ENCODE peak calls at places on chromosomes 5 and 9, in five cellular contexts. One of them, this sample, is unnamed.

GRCh38 chr5:173973614-173973969 is 15.4 kb upstream of the C5orf47 start:
- DNase-seq in lung: no peak
- DNase-seq in IMR-90: no peak
- DNase-seq in psoas muscle: no peak
- DNase-seq in astrocyte of the spinal cord: no peak
- DNase-seq in this sample: no peak

GRCh38 chr5:21895766-21896165 is 957.4 kb downstream of the CDH12 start:
- DNase-seq in IMR-90: no peak
- DNase-seq in lung: no peak
- DNase-seq in astrocyte of the spinal cord: no peak
- DNase-seq in psoas muscle: no peak
- DNase-seq in this sample: no peak

GRCh38 chr9:113310538-113310937 is 7.4 kb upstream of the RNF183 start:
- DNase-seq in astrocyte of the spinal cord: no peak
- DNase-seq in IMR-90: no peak
- DNase-seq in lung: no peak
- DNase-seq in psoas muscle: no peak
- DNase-seq in this sample: no peak

GRCh38 chr9:137969008-137969407 is 91.4 kb downstream of the CACNA1B start:
- DNase-seq in IMR-90: no peak
- DNase-seq in psoas muscle: no peak
- DNase-seq in astrocyte of the spinal cord: no peak
- DNase-seq in lung: no peak
- DNase-seq in this sample: no peak

GRCh38 chr9:2809692-2810423 is 34.0 kb downstream of the PUM3 start:
- DNase-seq in psoas muscle: no peak
- DNase-seq in IMR-90: peak; percentile 99
- DNase-seq in astrocyte of the spinal cord: peak; percentile 88
- DNase-seq in lung: no peak
- DNase-seq in this sample: peak; percentile 43

GRCh38 chr9:130232899-130233586 is 32.5 kb upstream of the HMCN2 start:
- DNase-seq in lung: no peak
- DNase-seq in astrocyte of the spinal cord: no peak
- DNase-seq in IMR-90: no peak
- DNase-seq in psoas muscle: no peak
- DNase-seq in this sample: peak; percentile 56

GRCh38 chr9:131518553-131518952 is 12.5 kb downstream of the UCK1 start:
- DNase-seq in psoas muscle: no peak
- DNase-seq in lung: no peak
- DNase-seq in IMR-90: no peak
- DNase-seq in astrocyte of the spinal cord: no peak
- DNase-seq in this sample: no peak

GRCh38 chr5:124741711-124742496 is 4.5 kb downstream of the ZNF608 start:
- DNase-seq in psoas muscle: no peak
- DNase-seq in lung: no peak
- DNase-seq in IMR-90: peak; percentile 83
- DNase-seq in astrocyte of the spinal cord: peak; percentile 94
- DNase-seq in this sample: no peak

GRCh38 chr5:140295414-140295813 is 7.5 kb downstream of the PFDN1 start:
- DNase-seq in lung: peak; percentile 77
- DNase-seq in psoas muscle: no peak
- DNase-seq in astrocyte of the spinal cord: peak; percentile 96
- DNase-seq in IMR-90: peak; percentile 99
- DNase-seq in this sample: peak; percentile 45

GRCh38 chr5:96657068-96657467 is 5.1 kb upstream of the CAST start:
- DNase-seq in astrocyte of the spinal cord: peak; percentile 96
- DNase-seq in psoas muscle: peak; percentile 16
- DNase-seq in IMR-90: peak; percentile 94
- DNase-seq in lung: no peak
- DNase-seq in this sample: no peak

GRCh38 chr9:6598249-6598725 is 47.2 kb downstream of the GLDC start:
- DNase-seq in IMR-90: peak; percentile 29
- DNase-seq in lung: no peak
- DNase-seq in psoas muscle: no peak
- DNase-seq in astrocyte of the spinal cord: no peak
- DNase-seq in this sample: no peak

GRCh38 chr5:173572431-173573125 is 43.9 kb downstream of the BOD1 start:
- DNase-seq in astrocyte of the spinal cord: no peak
- DNase-seq in IMR-90: no peak
- DNase-seq in lung: no peak
- DNase-seq in psoas muscle: no peak
- DNase-seq in this sample: no peak

GRCh38 chr5:64895748-64896147 is 127.0 kb downstream of the CWC27 start:
- DNase-seq in psoas muscle: no peak
- DNase-seq in lung: no peak
- DNase-seq in IMR-90: no peak
- DNase-seq in astrocyte of the spinal cord: no peak
- DNase-seq in this sample: no peak

GRCh38 chr9:84261082-84261746 is 79.3 kb downstream of the SLC28A3 start:
- DNase-seq in IMR-90: peak; percentile 75
- DNase-seq in astrocyte of the spinal cord: peak; percentile 78
- DNase-seq in psoas muscle: peak; percentile 81
- DNase-seq in lung: peak; percentile 81
- DNase-seq in this sample: peak; percentile 78

GRCh38 chr5:55146543-55147151 is 13.3 kb upstream of the GPX8 start:
- DNase-seq in astrocyte of the spinal cord: peak; percentile 85
- DNase-seq in lung: peak; percentile 84
- DNase-seq in psoas muscle: peak; percentile 64
- DNase-seq in IMR-90: peak; percentile 82
- DNase-seq in this sample: peak; percentile 36

GRCh38 chr5:106376522-106376921 is 1294.2 kb downstream of the EFNA5 start:
- DNase-seq in lung: no peak
- DNase-seq in psoas muscle: no peak
- DNase-seq in IMR-90: peak; percentile 12
- DNase-seq in astrocyte of the spinal cord: peak; percentile 70
- DNase-seq in this sample: no peak

GRCh38 chr9:103552712-103553111 is 541.4 kb upstream of the SMC2 start:
- DNase-seq in astrocyte of the spinal cord: no peak
- DNase-seq in lung: no peak
- DNase-seq in IMR-90: no peak
- DNase-seq in psoas muscle: no peak
- DNase-seq in this sample: no peak
- H3K4me3 ChIP-seq in astrocyte of the spinal cord: no peak overlapping the region
- H3K4me3 ChIP-seq in lung: no peak overlapping the region
- H3K4me3 ChIP-seq in IMR-90: no peak overlapping the region
- H3K4me3 ChIP-seq in psoas muscle: no peak overlapping the region
- H3K4me3 ChIP-seq in this sample: no peak overlapping the region

GRCh38 chr9:128556276-128556675 is 3.9 kb downstream of the SPTAN1 start:
- DNase-seq in IMR-90: no peak
- DNase-seq in astrocyte of the spinal cord: no peak
- DNase-seq in psoas muscle: no peak
- DNase-seq in lung: no peak
- DNase-seq in this sample: no peak

GRCh38 chr9:128552744-128553221 is 396 bp downstream of the SPTAN1 start:
- DNase-seq in lung: peak; percentile 54
- DNase-seq in IMR-90: no peak
- DNase-seq in astrocyte of the spinal cord: peak; percentile 30
- DNase-seq in psoas muscle: peak; percentile 56
- DNase-seq in this sample: peak; percentile 79

GRCh38 chr9:128553695-128554094 is 1.3 kb downstream of the SPTAN1 start:
- DNase-seq in lung: no peak
- DNase-seq in IMR-90: peak; percentile 86
- DNase-seq in psoas muscle: no peak
- DNase-seq in astrocyte of the spinal cord: peak; percentile 66
- DNase-seq in this sample: no peak

GRCh38 chr9:128555180-128555721 is 2.9 kb downstream of the SPTAN1 start:
- DNase-seq in lung: peak; percentile 39
- DNase-seq in astrocyte of the spinal cord: peak; percentile 59
- DNase-seq in IMR-90: peak; percentile 79
- DNase-seq in psoas muscle: no peak
- DNase-seq in this sample: no peak

GRCh38 chr9:128554155-128554862 is 1.9 kb downstream of the SPTAN1 start:
- DNase-seq in lung: peak; percentile 68
- DNase-seq in IMR-90: peak; percentile 93
- DNase-seq in astrocyte of the spinal cord: peak; percentile 85
- DNase-seq in psoas muscle: peak; percentile 56
- DNase-seq in this sample: peak; percentile 67
- TF ChIP-seq CTCF in lung: no peak
- TF ChIP-seq CTCF in IMR-90: peak; percentile 12
- TF ChIP-seq CTCF in astrocyte of the spinal cord: peak; percentile 13
- TF ChIP-seq CTCF in psoas muscle: no peak
- TF ChIP-seq CTCF in this sample: no peak

DNA sequence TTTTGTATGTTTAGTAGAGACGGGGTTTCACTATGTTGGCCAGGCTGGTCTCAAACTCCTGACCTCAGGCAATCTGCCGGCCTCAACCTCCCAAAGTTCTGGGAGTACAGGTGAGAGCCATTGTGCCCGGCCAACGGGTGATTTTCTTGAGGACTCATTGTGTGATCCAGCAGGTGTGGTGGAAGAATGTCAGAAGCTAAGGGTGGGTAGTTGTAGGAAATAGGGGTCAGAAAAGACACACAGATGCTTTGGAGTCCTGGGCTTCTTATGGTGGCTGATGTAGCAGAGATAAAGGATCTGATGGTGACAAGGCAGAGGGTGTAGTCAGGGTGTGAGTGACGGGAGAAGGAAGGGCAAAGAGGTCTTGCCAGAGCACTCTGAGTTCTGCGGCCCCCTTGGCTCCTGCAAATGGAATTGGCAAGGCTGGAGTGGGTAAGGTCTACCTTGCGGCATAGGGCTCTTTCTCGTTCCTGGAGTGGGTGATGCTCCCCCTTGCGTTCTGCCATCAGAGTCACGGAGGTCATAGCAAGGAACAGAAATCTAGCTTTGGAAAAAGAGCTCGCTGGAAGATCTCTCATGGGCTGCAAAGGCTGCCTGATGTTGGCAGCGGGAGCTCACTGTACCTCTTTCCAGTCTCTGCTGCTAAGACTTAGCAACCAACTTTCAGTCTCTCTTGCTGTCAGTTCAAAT is 97.2 kb downstream of the SREK1 start:
- DNase-seq in psoas muscle: no peak
- DNase-seq in lung: no peak
- DNase-seq in IMR-90: no peak
- DNase-seq in astrocyte of the spinal cord: no peak
- DNase-seq in this sample: no peak
- H3K4me3 ChIP-seq in psoas muscle: no peak overlapping the region
- H3K4me3 ChIP-seq in lung: no peak overlapping the region
- H3K4me3 ChIP-seq in IMR-90: no peak overlapping the region
- H3K4me3 ChIP-seq in astrocyte of the spinal cord: no peak overlapping the region
- H3K4me3 ChIP-seq in this sample: no peak overlapping the region

DNA sequence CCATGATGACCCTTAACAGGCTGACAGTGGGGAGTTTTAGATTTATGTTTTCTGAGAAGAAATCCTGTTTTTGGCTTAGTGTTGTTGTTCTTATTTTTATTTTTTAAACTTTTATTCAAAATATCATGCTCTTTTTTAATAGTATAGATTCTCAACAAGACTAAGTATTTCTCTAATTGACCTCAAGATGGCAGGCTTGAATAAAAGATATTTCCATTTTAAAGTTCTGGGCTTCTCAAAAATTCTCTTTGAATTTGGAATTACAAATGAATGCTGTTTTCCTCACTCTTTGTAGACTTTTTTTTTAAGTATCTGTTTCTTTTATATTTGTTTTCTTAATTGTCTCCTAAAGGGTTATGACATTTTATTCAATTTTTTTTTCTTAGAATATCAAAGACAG is 50.0 kb upstream of the SH3GL2 start:
- DNase-seq in lung: no peak
- DNase-seq in astrocyte of the spinal cord: no peak
- DNase-seq in IMR-90: peak; percentile 10
- DNase-seq in psoas muscle: no peak
- DNase-seq in this sample: no peak
- TF ChIP-seq CTCF in lung: no peak
- TF ChIP-seq CTCF in astrocyte of the spinal cord: peak; percentile 22
- TF ChIP-seq CTCF in IMR-90: peak; percentile 50
- TF ChIP-seq CTCF in psoas muscle: peak; percentile 13
- TF ChIP-seq CTCF in this sample: no peak

DNA sequence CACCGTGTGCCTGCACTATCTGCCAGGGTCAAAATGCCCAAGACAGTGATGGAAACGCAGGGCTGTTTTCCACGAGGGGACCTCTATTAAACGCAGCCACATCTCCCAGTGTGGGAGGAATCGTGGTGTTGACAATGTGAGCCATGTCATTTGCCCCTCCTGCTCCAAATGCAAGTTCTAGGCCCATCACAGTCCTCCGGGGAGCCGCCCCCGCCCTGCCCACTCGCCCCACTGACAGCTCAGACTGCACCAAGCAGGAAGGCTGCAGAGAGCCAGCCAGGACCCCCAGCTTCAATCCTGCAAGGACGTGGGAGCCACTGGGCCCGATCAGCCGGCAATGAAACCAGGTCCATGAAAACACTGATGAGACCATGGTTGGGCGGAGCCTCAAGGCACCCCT is 85.9 kb downstream of the VAV2 start:
- DNase-seq in lung: no peak
- DNase-seq in psoas muscle: no peak
- DNase-seq in IMR-90: no peak
- DNase-seq in astrocyte of the spinal cord: no peak
- DNase-seq in this sample: no peak
- H3K4me3 ChIP-seq in lung: no peak overlapping the region
- H3K4me3 ChIP-seq in psoas muscle: no peak overlapping the region
- H3K4me3 ChIP-seq in IMR-90: no peak overlapping the region
- H3K4me3 ChIP-seq in astrocyte of the spinal cord: no peak overlapping the region
- H3K4me3 ChIP-seq in this sample: no peak overlapping the region

GRCh38 chr5:119083679-119084078 is 12.8 kb downstream of the DMXL1 start:
- DNase-seq in IMR-90: no peak
- DNase-seq in lung: no peak
- DNase-seq in astrocyte of the spinal cord: no peak
- DNase-seq in psoas muscle: no peak
- DNase-seq in this sample: no peak

GRCh38 chr5:119078071-119078846 is 7.4 kb downstream of the DMXL1 start:
- DNase-seq in IMR-90: no peak
- DNase-seq in psoas muscle: no peak
- DNase-seq in lung: no peak
- DNase-seq in astrocyte of the spinal cord: no peak
- DNase-seq in this sample: no peak

GRCh38 chr5:119082691-119083090 is 11.8 kb downstream of the DMXL1 start:
- DNase-seq in lung: no peak
- DNase-seq in psoas muscle: no peak
- DNase-seq in astrocyte of the spinal cord: no peak
- DNase-seq in IMR-90: no peak
- DNase-seq in this sample: no peak

GRCh38 chr5:119078870-119079269 is 8.0 kb downstream of the DMXL1 start:
- DNase-seq in psoas muscle: no peak
- DNase-seq in lung: no peak
- DNase-seq in astrocyte of the spinal cord: peak; percentile 66
- DNase-seq in IMR-90: peak; percentile 38
- DNase-seq in this sample: no peak

GRCh38 chr5:119080975-119081374 is 10.1 kb downstream of the DMXL1 start:
- DNase-seq in astrocyte of the spinal cord: no peak
- DNase-seq in IMR-90: no peak
- DNase-seq in psoas muscle: no peak
- DNase-seq in lung: no peak
- DNase-seq in this sample: no peak
- TF ChIP-seq CTCF in astrocyte of the spinal cord: no peak
- TF ChIP-seq CTCF in IMR-90: no peak
- TF ChIP-seq CTCF in psoas muscle: no peak
- TF ChIP-seq CTCF in lung: no peak
- TF ChIP-seq CTCF in this sample: no peak

This sample was measured in ovary.